ENCODE peak calls at places on chromosomes 1 and 21, in ten cellular contexts. L is body of pancreas; E is adrenal gland; S is trophoblast cell; N is epithelial cell of esophagus; D is fibroblast of lung; R is small intestine; Q is breast epithelium; B is HAP-1; I is CD8-positive, alpha-beta T cell. W is an unnamed sample.

GRCh38 chr1:155133799-155134281 is 1.8 kb upstream of the SLC50A1 start:
- DNase-seq in R (peak), N (no peak), E (peak), L (no peak), B (no peak), Q (no peak), D (no peak), I (no peak), S (no peak), W (no peak)

GRCh38 chr1:38858833-38859560 is 575 bp downstream of the RRAGC start:
- DNase-seq in Q (peak), R (peak), B (no peak), S (peak), E (peak), D (peak), L (peak), N (peak), I (peak), W (no peak)

GRCh38 chr21:38112219-38112789 is 144.5 kb upstream of the KCNJ15 start:
- DNase-seq in Q (no peak), S (no peak), B (no peak), D (no peak), I (no peak), R (no peak), N (no peak), L (no peak), E (no peak), W (no peak)

GRCh38 chr21:46560568-46561447 is 44.1 kb downstream of the S100B start:
- DNase-seq in R (no peak), D (no peak), L (no peak), N (no peak), B (no peak), I (peak), Q (no peak), E (no peak), S (no peak), W (no peak)

GRCh38 chr1:90502696-90503095 is 214.4 kb downstream of the BARHL2 start:
- DNase-seq in E (no peak), S (no peak), N (no peak), R (no peak), D (no peak), B (no peak), L (no peak), I (no peak), Q (no peak), W (no peak)

GRCh38 chr1:214666674-214667073 is 63.7 kb downstream of the CENPF start:
- DNase-seq in N (no peak), B (no peak), I (no peak), Q (no peak), E (no peak), D (no peak), R (no peak), S (no peak), L (no peak), W (no peak)

GRCh38 chr1:54310439-54311328 is 95.5 kb downstream of the SSBP3 start:
- DNase-seq in L (peak), I (no peak), D (peak), Q (no peak), B (peak), N (no peak), R (no peak), E (peak), S (no peak), W (no peak)

GRCh38 chr1:3101127-3101939 is 32.3 kb downstream of the PRDM16 start:
- DNase-seq in E (no peak), R (no peak), I (no peak), L (no peak), S (no peak), Q (no peak), B (peak), N (no peak), D (no peak), W (no peak)

GRCh38 chr1:111192643-111193519 is 7.6 kb downstream of the DENND2D start:
- DNase-seq in S (peak), B (no peak), N (peak), L (no peak), Q (no peak), E (no peak), I (no peak), D (peak), R (no peak), W (no peak)

GRCh38 chr1:209430821-209431259 is 152.7 kb upstream of the CAMK1G start:
- DNase-seq in D (no peak), L (no peak), Q (no peak), B (no peak), R (no peak), N (peak), E (no peak), I (no peak), S (no peak), W (no peak)
- H3K4me3 ChIP-seq in D (no peak), L (no peak), Q (peak), B (no peak), R (no peak), N (peak), E (no peak), I (no peak), S (no peak), W (no peak)

GRCh38 chr1:24696033-24696755 is 49.1 kb upstream of the CLIC4 start:
- DNase-seq in B (no peak), S (no peak), D (no peak), I (no peak), L (no peak), R (no peak), Q (no peak), N (no peak), E (no peak), W (no peak)

GRCh38 chr1:24692351-24692980 is 49.4 kb downstream of the SRRM1 start:
- DNase-seq in L (no peak), S (peak), I (no peak), E (no peak), B (no peak), R (no peak), Q (no peak), D (peak), N (no peak), W (no peak)

GRCh38 chr1:24694380-24694843 is 50.8 kb upstream of the CLIC4 start:
- DNase-seq in L (no peak), R (peak), E (no peak), Q (no peak), D (peak), N (no peak), I (peak), S (peak), B (no peak), W (no peak)

GRCh38 chr1:24695202-24695974 is 49.9 kb upstream of the CLIC4 start:
- DNase-seq in S (no peak), I (peak), D (no peak), N (no peak), L (peak), R (no peak), B (no peak), E (no peak), Q (no peak), W (no peak)

DNA sequence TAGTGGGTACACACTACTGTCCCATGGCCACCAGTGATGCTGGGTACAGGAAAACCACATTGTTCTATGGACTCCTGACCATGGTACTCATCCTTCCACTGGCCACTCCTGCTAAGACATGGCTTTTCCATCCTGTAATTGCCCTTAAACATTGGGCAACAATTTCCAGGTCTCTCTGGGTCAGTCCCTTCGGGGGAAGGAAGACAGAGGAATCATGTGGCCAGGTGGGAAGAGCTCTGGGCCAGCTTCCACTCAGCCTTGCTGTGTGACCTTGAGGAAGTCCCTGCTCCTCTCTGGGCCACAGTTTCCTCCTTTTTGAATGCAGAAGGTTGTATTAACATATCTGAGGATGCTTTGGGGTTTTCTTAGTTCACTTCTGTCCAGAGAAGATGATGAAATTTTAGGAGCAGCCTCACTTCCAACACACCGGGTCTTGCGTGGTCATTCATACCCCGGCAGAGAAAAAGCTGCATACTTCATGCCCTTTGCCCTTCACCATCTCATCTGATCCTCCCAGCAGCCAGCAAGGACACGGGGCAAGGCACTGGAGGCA is 50.8 kb downstream of the SRRM1 start:
- DNase-seq in Q (no peak), E (no peak), I (no peak), D (no peak), N (no peak), R (no peak), S (peak), B (no peak), L (no peak), W (no peak)
- H3K4me3 ChIP-seq in Q (no peak), E (no peak), I (no peak), D (no peak), N (no peak), R (no peak), S (no peak), B (no peak), L (no peak), W (no peak)

GRCh38 chr1:180272395-180272794 is 42.3 kb downstream of the LHX4 start:
- DNase-seq in D (no peak), S (no peak), I (no peak), L (no peak), B (no peak), E (no peak), R (no peak), N (no peak), Q (no peak), W (no peak)

GRCh38 chr1:180273066-180273465 is 43.0 kb downstream of the LHX4 start:
- DNase-seq in R (no peak), L (no peak), Q (no peak), E (no peak), S (peak), I (no peak), B (no peak), D (no peak), N (no peak), W (no peak)

GRCh38 chr1:180269848-180270766 is 40.0 kb downstream of the LHX4 start:
- DNase-seq in I (peak), R (peak), B (no peak), E (no peak), L (peak), D (no peak), N (peak), Q (no peak), S (peak), W (no peak)

GRCh38 chr1:180271640-180272255 is 41.7 kb downstream of the LHX4 start:
- DNase-seq in L (no peak), N (no peak), R (no peak), E (no peak), D (no peak), Q (no peak), S (no peak), B (no peak), I (no peak), W (no peak)

DNA sequence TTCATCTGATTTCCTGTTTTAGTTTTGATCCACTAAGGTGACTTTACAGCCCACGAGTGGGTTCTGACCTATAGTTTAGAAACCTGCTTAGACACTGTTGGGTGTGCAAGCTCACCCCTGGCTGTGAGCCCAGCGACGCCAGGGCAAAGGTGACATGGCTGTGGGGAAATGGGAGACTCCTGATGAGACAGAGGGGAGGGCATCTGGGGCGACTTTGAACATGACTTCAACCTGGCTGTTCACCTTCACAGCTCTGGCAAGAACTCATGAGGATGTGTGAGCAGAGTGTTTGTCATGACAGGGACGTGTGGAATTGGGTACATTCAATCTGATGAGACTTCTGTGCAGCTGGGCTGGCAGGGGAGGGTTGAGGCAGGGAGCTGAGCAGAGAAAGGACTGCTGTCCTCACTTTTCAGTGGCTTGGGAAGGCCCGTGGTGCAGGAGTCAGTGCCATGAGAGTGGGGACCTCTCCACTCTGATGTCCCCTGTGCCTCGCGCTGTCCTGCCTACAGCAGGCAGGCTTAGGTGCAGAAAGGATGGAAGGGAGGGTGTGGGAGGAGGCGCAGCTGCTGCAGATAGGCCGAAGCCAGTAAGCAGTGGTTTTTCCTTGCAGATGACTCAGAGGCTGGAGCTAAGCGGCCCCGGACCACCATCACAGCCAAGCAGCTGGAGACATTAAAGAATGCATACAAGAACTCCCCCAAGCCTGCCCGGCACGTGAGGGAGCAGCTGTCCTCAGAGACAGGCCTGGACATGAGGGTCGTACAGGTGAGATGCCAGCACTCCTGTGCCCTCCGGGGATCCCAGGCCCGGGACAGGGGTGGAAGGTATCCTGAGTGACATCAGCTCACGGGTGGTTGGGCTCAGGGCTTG is 40.9 kb downstream of the LHX4 start:
- DNase-seq in R (peak), I (no peak), B (no peak), N (peak), L (peak), S (peak), D (peak), Q (no peak), E (no peak), W (no peak)
- H3K4me3 ChIP-seq in R (no peak), I (no peak), B (no peak), N (no peak), L (no peak), S (peak), D (no peak), Q (no peak), E (no peak), W (no peak)

GRCh38 chr1:30753660-30754123 is 3.9 kb downstream of the LAPTM5 start:
- DNase-seq in R (no peak), N (no peak), E (no peak), D (no peak), B (no peak), S (no peak), I (no peak), L (peak), Q (no peak), W (no peak)

GRCh38 chr1:30756206-30756544 is 1.4 kb downstream of the LAPTM5 start:
- DNase-seq in B (no peak), Q (no peak), I (no peak), R (no peak), L (no peak), N (no peak), D (no peak), E (no peak), S (no peak), W (no peak)

GRCh38 chr1:30755334-30755733 is 2.2 kb downstream of the LAPTM5 start:
- DNase-seq in E (no peak), Q (no peak), S (no peak), R (no peak), B (no peak), D (no peak), I (no peak), N (no peak), L (no peak), W (no peak)

GRCh38 chr1:30755746-30756145 is 1.8 kb downstream of the LAPTM5 start:
- DNase-seq in D (no peak), I (no peak), B (no peak), Q (no peak), E (no peak), N (no peak), R (no peak), S (no peak), L (no peak), W (no peak)

DNA sequence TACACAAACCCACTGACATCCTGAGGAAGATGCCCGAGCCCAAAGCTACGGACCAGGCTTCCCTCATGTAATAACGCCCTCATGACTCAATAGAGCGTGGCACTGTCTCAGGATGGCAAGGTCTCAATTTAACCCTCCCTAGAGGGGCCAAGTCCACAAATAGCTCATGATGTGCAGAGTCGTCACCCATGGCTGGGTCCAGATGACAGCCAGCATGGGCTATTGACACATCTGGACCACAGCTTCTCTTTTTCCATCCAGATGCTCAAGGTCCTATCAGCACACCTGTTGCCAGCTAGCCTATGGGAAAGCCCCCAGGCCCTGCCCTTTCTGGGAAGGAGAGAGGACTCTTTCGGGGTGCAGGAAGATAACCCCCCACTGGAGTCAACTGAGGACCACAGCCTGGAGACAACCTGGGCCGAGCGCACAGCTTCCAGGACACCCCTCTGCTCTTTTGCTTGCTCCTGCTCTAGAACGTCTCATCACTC is 2.8 kb downstream of the LAPTM5 start:
- DNase-seq in N (no peak), Q (no peak), B (no peak), E (no peak), I (no peak), L (peak), D (no peak), R (no peak), S (peak), W (no peak)
- H3K4me3 ChIP-seq in N (no peak), Q (peak), B (no peak), E (no peak), I (peak), L (no peak), D (no peak), R (no peak), S (no peak), W (no peak)